ENCODE peak calls at places on chromosomes 2 and 18, in four cellular contexts. S is CD4-positive, CD25-positive, alpha-beta regulatory T cell; R is A549; D is tibial artery. T is an unnamed sample.
A peak's percentile ranks its signal among the peaks of the same experiment; 100 is the strongest.

GRCh38 chr2:107091163-107091864 is 205.3 kb upstream of the ST6GAL2 start:
- DNase-seq in D (no peak), S (no peak), R (peak; percentile 39), T (no peak)

GRCh38 chr2:33411765-33412164 is 64.7 kb upstream of the RASGRP3 start:
- DNase-seq in S (no peak), R (peak; percentile 100), D (no peak), T (no peak)

GRCh38 chr2:42877936-42878335 is 85.6 kb upstream of the HAAO start:
- DNase-seq in D (no peak), S (no peak), R (no peak), T (no peak)

GRCh38 chr2:27809761-27810241 is 38.3 kb downstream of the MRPL33 start:
- DNase-seq in D (no peak), S (no peak), R (peak; percentile 51), T (no peak)

GRCh38 chr2:69973335-69973735 is 11.9 kb upstream of the ASPRV1 start:
- DNase-seq in R (no peak), D (no peak), S (no peak), T (peak; percentile 10)

GRCh38 chr2:45469314-45470099 is 141.6 kb downstream of the SRBD1 start:
- DNase-seq in S (no peak), D (peak; percentile 19), R (peak; percentile 39), T (no peak)

GRCh38 chr2:68465081-68465916 is 1.8 kb downstream of the FBXO48 start:
- DNase-seq in R (no peak), D (no peak), S (peak; percentile 36), T (no peak)

GRCh38 chr18:41524674-41525470 is 430.2 kb upstream of the PIK3C3 start:
- DNase-seq in S (no peak), R (no peak), D (no peak), T (no peak)

GRCh38 chr2:64574871-64575270 is 50.7 kb downstream of the AFTPH start:
- DNase-seq in R (no peak), S (no peak), D (no peak), T (no peak)

GRCh38 chr18:27967938-27968803 is 208.8 kb downstream of the CDH2 start:
- DNase-seq in S (no peak), R (peak; percentile 2), D (no peak), T (no peak)

GRCh38 chr18:70047931-70048603 is 100.4 kb upstream of the CD226 start:
- DNase-seq in R (no peak), S (no peak), D (no peak), T (no peak)

GRCh38 chr2:158600155-158600802 is 143.5 kb downstream of the PKP4 start:
- DNase-seq in D (peak; percentile 43), R (peak; percentile 40), S (no peak), T (peak; percentile 75)

GRCh38 chr2:45843136-45843535 is 191.7 kb downstream of the PRKCE start:
- DNase-seq in R (no peak), D (no peak), S (no peak), T (no peak)

GRCh38 chr2:240872317-240873097 is 3.9 kb downstream of the AGXT start:
- DNase-seq in R (no peak), D (no peak), S (no peak), T (peak; percentile 61)

GRCh38 chr18:73908323-73908722 is 239.3 kb downstream of the FBXO15 start:
- DNase-seq in S (no peak), D (no peak), R (peak; percentile 4), T (no peak)

GRCh38 chr2:27191107-27191829 is 20.6 kb upstream of the ATRAID start:
- DNase-seq in R (peak; percentile 74), D (peak; percentile 67), S (peak; percentile 31), T (no peak)

GRCh38 chr2:27003857-27004256 is 28.9 kb upstream of the TMEM214 start:
- DNase-seq in R (no peak), D (no peak), S (no peak), T (no peak)

GRCh38 chr2:158782616-158783015 is 12.5 kb upstream of the DAPL1 start:
- DNase-seq in R (no peak), D (no peak), S (no peak), T (no peak)

GRCh38 chr18:10298346-10298745 is 156.1 kb upstream of the APCDD1 start:
- DNase-seq in D (no peak), S (no peak), R (no peak), T (no peak)

GRCh38 chr2:60091311-60091710 is 462.1 kb downstream of the BCL11A start:
- DNase-seq in S (no peak), D (no peak), R (no peak), T (no peak)

GRCh38 chr2:45390433-45390832 is 220.6 kb downstream of the SRBD1 start:
- DNase-seq in D (no peak), R (no peak), S (no peak), T (no peak)

GRCh38 chr18:47204908-47205522 is 28.9 kb upstream of the IER3IP1 start:
- DNase-seq in S (peak; percentile 8), R (peak; percentile 33), D (no peak), T (no peak)

GRCh38 chr2:84492571-84492970 is 23.7 kb upstream of the DNAH6 start:
- DNase-seq in R (no peak), D (no peak), S (no peak), T (no peak)

GRCh38 chr2:69119104-69119503 is 106.1 kb downstream of the ANTXR1 start:
- DNase-seq in S (no peak), R (no peak), D (no peak), T (peak; percentile 61)

GRCh38 chr18:34977787-34978532 is 63.3 kb upstream of the MAPRE2 start:
- DNase-seq in D (peak; percentile 42), R (peak; percentile 56), S (no peak), T (peak; percentile 84)

GRCh38 chr2:229164545-229165249 is 106.4 kb downstream of the PID1 start:
- DNase-seq in D (no peak), S (no peak), R (no peak), T (no peak)

GRCh38 chr2:199460808-199461454 is 3.2 kb upstream of the SATB2 start:
- DNase-seq in S (no peak), D (no peak), R (no peak), T (no peak)

GRCh38 chr2:218008060-218009040 is 5.6 kb upstream of the TNS1 start:
- DNase-seq in D (no peak), S (no peak), R (no peak), T (no peak)

GRCh38 chr2:232416521-232417470 is 10.2 kb downstream of the ALPG start:
- DNase-seq in R (no peak), S (no peak), D (no peak), T (no peak)

GRCh38 chr18:57716550-57716949 is 86.6 kb downstream of the ATP8B1 start:
- DNase-seq in S (no peak), D (no peak), R (no peak), T (no peak)

GRCh38 chr2:197946562-197946961 is 142.2 kb downstream of the PLCL1 start:
- DNase-seq in R (no peak), S (no peak), D (no peak), T (no peak)

GRCh38 chr18:12014521-12014920 is 33.2 kb downstream of the IMPA2 start:
- DNase-seq in D (no peak), S (no peak), R (no peak), T (no peak)

GRCh38 chr2:173037245-173038106 is 38.2 kb upstream of the MAP3K20 start:
- DNase-seq in D (no peak), S (no peak), R (no peak), T (no peak)

GRCh38 chr2:240203031-240203841 is 62.8 kb upstream of the OTOS start:
- DNase-seq in R (no peak), D (no peak), S (no peak), T (peak; percentile 53)

GRCh38 chr2:182587831-182588230 is 128.2 kb upstream of the DNAJC10 start:
- DNase-seq in S (no peak), R (no peak), D (no peak), T (no peak)

GRCh38 chr2:142824756-142825155 is 52.7 kb upstream of the KYNU start:
- DNase-seq in R (no peak), S (no peak), D (no peak), T (no peak)

GRCh38 chr18:11909081-11909410 is 929 bp upstream of the MPPE1 start:
- DNase-seq in R (no peak), D (no peak), S (no peak), T (no peak)

GRCh38 chr2:11647834-11648600 is 22.0 kb downstream of the NTSR2 start:
- DNase-seq in S (no peak), D (no peak), R (no peak), T (no peak)
- H3K9me3 ChIP-seq in S (no peaks in the 10 kb centered on the region), D (no peaks in the 10 kb centered on the region), R (no peaks in the 10 kb centered on the region), T (no peaks in the 10 kb centered on the region)

GRCh38 chr2:86541282-86541681 is 22.0 kb downstream of the CHMP3 start:
- DNase-seq in R (no peak), D (no peak), S (no peak), T (no peak)
- H3K9me3 ChIP-seq in R (peaks cover 6% of the 10 kb centered on the region), D (no peaks in the 10 kb centered on the region), S (no peaks in the 10 kb centered on the region), T (no peaks in the 10 kb centered on the region)

GRCh38 chr18:77341527-77341926 is 91.9 kb downstream of the GALR1 start:
- DNase-seq in D (no peak), R (no peak), S (no peak), T (no peak)

GRCh38 chr18:77342736-77343135 is 93.1 kb downstream of the GALR1 start:
- DNase-seq in R (no peak), D (no peak), S (no peak), T (no peak)

GRCh38 chr18:77339093-77339492 is 89.4 kb downstream of the GALR1 start:
- DNase-seq in D (no peak), S (no peak), R (no peak), T (no peak)

GRCh38 chr18:77339623-77340022 is 90.0 kb downstream of the GALR1 start:
- DNase-seq in D (no peak), S (no peak), R (no peak), T (no peak)

GRCh38 chr18:77340815-77341214 is 91.2 kb downstream of the GALR1 start:
- DNase-seq in D (no peak), S (no peak), R (no peak), T (no peak)
- H3K9me3 ChIP-seq in D (no peaks in the 10 kb centered on the region), S (no peaks in the 10 kb centered on the region), R (no peaks in the 10 kb centered on the region), T (no peaks in the 10 kb centered on the region)

GRCh38 chr2:602571-603366 is 74.4 kb downstream of the TMEM18 start:
- DNase-seq in S (no peak), R (peak; percentile 22), D (no peak), T (no peak)

GRCh38 chr2:604385-604784 is 72.8 kb downstream of the TMEM18 start:
- DNase-seq in D (no peak), R (no peak), S (no peak), T (no peak)

GRCh38 chr2:601806-602455 is 75.3 kb downstream of the TMEM18 start:
- DNase-seq in S (no peak), R (no peak), D (no peak), T (peak; percentile 55)

GRCh38 chr2:603869-604268 is 73.3 kb downstream of the TMEM18 start:
- DNase-seq in R (no peak), S (no peak), D (no peak), T (peak; percentile 22)

DNA sequence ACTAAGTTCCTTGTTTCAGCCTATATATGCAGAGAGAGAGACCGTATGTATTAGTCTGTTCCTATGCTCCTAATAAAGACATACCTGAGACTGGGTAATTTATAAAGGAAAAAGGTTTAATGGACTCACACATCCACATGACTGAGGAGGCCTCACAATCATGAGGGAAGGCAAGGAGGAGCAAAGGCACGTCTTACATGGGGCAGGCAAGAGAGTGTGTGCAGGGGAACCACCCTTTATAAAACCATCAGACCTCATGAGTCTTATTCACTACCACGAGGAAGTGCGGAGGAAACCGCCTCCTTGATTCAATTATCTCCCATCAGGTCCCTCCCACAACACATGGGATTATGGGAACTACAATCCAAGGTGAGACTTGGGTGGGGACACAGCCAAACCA is 73.8 kb downstream of the TMEM18 start:
- DNase-seq in R (peak; percentile 12), S (no peak), D (no peak), T (no peak)
- H3K9me3 ChIP-seq in R (peaks cover 14% of the 10 kb centered on the region), S (no peaks in the 10 kb centered on the region), D (no peaks in the 10 kb centered on the region), T (no peaks in the 10 kb centered on the region)

GRCh38 chr2:145407-145806 is 99.1 kb upstream of the FAM110C start:
- DNase-seq in R (no peak), D (no peak), S (no peak), T (no peak)
- H3K9me3 ChIP-seq in R (no peaks in the 10 kb centered on the region), D (no peaks in the 10 kb centered on the region), S (no peaks in the 10 kb centered on the region), T (no peaks in the 10 kb centered on the region)

T was measured in aorta.